ENCODE peak calls at places on chromosomes 6 and 20, in nine cellular contexts. I is H54, C is uterus, J is lower leg skin, F is adrenal gland, Q is spleen, A is IMR-90, Y is transverse colon, P is ovary. N is an unnamed sample.

GRCh38 chr20:50285376-50286173 is 94.9 kb downstream of the CEBPB start:
- DNase-seq in I (no peak), Y (no peak), Q (no peak), P (peak), A (peak), J (peak), F (peak), C (peak), N (no peak)

GRCh38 chr20:12028771-12029170 is 111.1 kb downstream of the BTBD3 start:
- DNase-seq in F (no peak), C (no peak), P (no peak), Y (no peak), Q (no peak), J (no peak), I (no peak), A (no peak), N (no peak)

GRCh38 chr6:34792605-34793500 is 970 bp downstream of the BLTP3A start:
- DNase-seq in Q (peak), F (peak), C (peak), Y (peak), A (peak), P (no peak), J (peak), I (peak), N (peak)

GRCh38 chr20:20079102-20079784 is 26.9 kb downstream of the CFAP61 start:
- DNase-seq in J (no peak), Q (no peak), C (no peak), Y (peak), P (no peak), I (no peak), A (no peak), F (no peak), N (no peak)

GRCh38 chr6:42155293-42155692 is 12.9 kb upstream of the C6orf132 start:
- DNase-seq in Y (no peak), J (no peak), Q (no peak), P (no peak), F (no peak), C (no peak), I (no peak), A (no peak), N (no peak)

GRCh38 chr6:53338304-53338703 is 10.4 kb downstream of the ELOVL5 start:
- DNase-seq in Y (no peak), J (no peak), F (no peak), Q (no peak), I (no peak), C (no peak), P (no peak), A (no peak), N (no peak)

GRCh38 chr20:20318318-20319161 is 49.4 kb upstream of the INSM1 start:
- DNase-seq in Q (no peak), J (peak), F (no peak), Y (no peak), I (no peak), A (no peak), C (no peak), P (no peak), N (no peak)

GRCh38 chr6:134564705-134565104 is 246.8 kb upstream of the SGK1 start:
- DNase-seq in J (no peak), Y (no peak), A (no peak), Q (no peak), F (no peak), C (no peak), I (no peak), P (no peak), N (no peak)

GRCh38 chr20:36284751-36285150 is 21.4 kb upstream of the DLGAP4 start:
- DNase-seq in C (no peak), Y (no peak), P (no peak), Q (no peak), F (no peak), A (no peak), J (peak), I (no peak), N (no peak)

GRCh38 chr6:21137708-21138358 is 455.7 kb upstream of the SOX4 start:
- DNase-seq in C (no peak), Y (no peak), I (no peak), Q (no peak), P (no peak), J (no peak), A (peak), F (no peak), N (no peak)

GRCh38 chr20:23226612-23227265 is 123.9 kb upstream of the NXT1 start:
- DNase-seq in F (no peak), Q (no peak), Y (no peak), J (peak), I (no peak), A (peak), P (no peak), C (no peak), N (peak)

GRCh38 chr20:6169251-6169650 is 46.4 kb upstream of the FERMT1 start:
- DNase-seq in P (no peak), C (no peak), I (no peak), A (peak), Y (no peak), J (no peak), F (peak), Q (no peak), N (peak)

GRCh38 chr6:3231213-3232016 is 4.0 kb upstream of the TUBB2B start:
- DNase-seq in J (peak), Y (peak), P (peak), A (peak), Q (no peak), F (peak), C (peak), I (peak), N (no peak)

GRCh38 chr6:52361945-52362442 is at the start of gene PAQR8:
- DNase-seq in Q (peak), J (peak), A (peak), F (peak), Y (peak), C (peak), P (peak), I (peak), N (peak)

GRCh38 chr20:25361287-25361683 is 29.4 kb downstream of the ABHD12 start:
- DNase-seq in Y (no peak), I (no peak), F (no peak), J (no peak), P (no peak), A (peak), Q (no peak), C (no peak), N (no peak)

GRCh38 chr6:143620461-143620860 is 57.3 kb upstream of the PHACTR2 start:
- DNase-seq in C (no peak), Q (no peak), I (no peak), P (no peak), J (no peak), F (no peak), A (peak), Y (no peak), N (no peak)

GRCh38 chr20:14069796-14070195 is 74.5 kb downstream of the MACROD2 start:
- DNase-seq in I (no peak), J (no peak), Q (no peak), F (no peak), Y (no peak), P (no peak), C (no peak), A (no peak), N (no peak)

GRCh38 chr6:132300323-132300949 is 100.8 kb downstream of the MOXD1 start:
- DNase-seq in F (peak), Q (no peak), I (peak), J (no peak), P (no peak), A (peak), Y (peak), C (no peak), N (peak)

GRCh38 chr6:158599635-158600034 is 39.7 kb downstream of the TMEM181 start:
- DNase-seq in Y (no peak), A (no peak), I (no peak), P (no peak), J (no peak), Q (no peak), C (no peak), F (no peak), N (no peak)

GRCh38 chr20:23629017-23629541 is 8.7 kb downstream of the CST3 start:
- DNase-seq in F (no peak), P (no peak), A (peak), I (peak), Y (peak), C (peak), J (no peak), Q (no peak), N (no peak)

GRCh38 chr20:36017034-36017951 is 48.9 kb downstream of the CNBD2 start:
- DNase-seq in P (peak), C (peak), Y (no peak), F (peak), I (peak), Q (peak), A (peak), J (no peak), N (no peak)

GRCh38 chr6:166540631-166541331 is 45.7 kb downstream of the RAMACL start:
- DNase-seq in C (no peak), Q (no peak), Y (peak), I (peak), A (peak), F (no peak), J (peak), P (no peak), N (no peak)

GRCh38 chr6:7145269-7146078 is 37.7 kb downstream of the RREB1 start:
- DNase-seq in P (no peak), I (no peak), A (no peak), J (no peak), C (no peak), F (no peak), Y (peak), Q (no peak), N (peak)

GRCh38 chr20:61424628-61425420 is 172.8 kb downstream of the CDH4 start:
- DNase-seq in F (no peak), C (no peak), J (no peak), A (no peak), Q (no peak), I (no peak), P (no peak), Y (no peak), N (no peak)

GRCh38 chr6:169035381-169036280 is 218.0 kb downstream of the THBS2 start:
- DNase-seq in Y (no peak), Q (no peak), A (peak), F (no peak), C (no peak), I (no peak), P (no peak), J (peak), N (no peak)

GRCh38 chr6:9044426-9044825 is 609.1 kb upstream of the SLC35B3 start:
- DNase-seq in A (no peak), P (no peak), I (no peak), J (no peak), F (no peak), Q (no peak), Y (no peak), C (no peak), N (no peak)

GRCh38 chr20:37382539-37383120 is 36.7 kb downstream of the SRC start:
- DNase-seq in A (no peak), C (no peak), Y (no peak), J (no peak), F (no peak), Q (peak), P (peak), I (no peak), N (peak)

GRCh38 chr20:34311118-34312023 is 8.2 kb upstream of the AHCY start:
- DNase-seq in Q (no peak), A (no peak), P (peak), F (no peak), Y (peak), J (no peak), C (no peak), I (no peak), N (no peak)

GRCh38 chr6:138229072-138229471 is 10.8 kb upstream of the PBOV1 start:
- DNase-seq in Y (no peak), F (no peak), P (no peak), C (no peak), A (no peak), Q (no peak), I (no peak), J (no peak), N (no peak)

GRCh38 chr6:157518399-157519250 is 137.6 kb downstream of the ZDHHC14 start:
- DNase-seq in F (no peak), P (peak), C (no peak), Y (no peak), I (no peak), J (peak), A (peak), Q (no peak), N (no peak)

GRCh38 chr6:158476389-158476788 is 83.5 kb upstream of the TMEM181 start:
- DNase-seq in P (no peak), F (no peak), J (no peak), A (no peak), C (no peak), I (no peak), Q (no peak), Y (no peak), N (no peak)

GRCh38 chr20:15942130-15942529 is 631.1 kb downstream of the KIF16B start:
- DNase-seq in F (no peak), P (no peak), J (no peak), Q (no peak), C (no peak), Y (no peak), I (no peak), A (no peak), N (no peak)

GRCh38 chr20:58048096-58048702 is 180.3 kb downstream of the ANKRD60 start:
- DNase-seq in Q (no peak), C (no peak), Y (no peak), A (peak), F (no peak), I (peak), J (peak), P (peak), N (no peak)

GRCh38 chr6:137878070-137878809 is 11.2 kb downstream of the TNFAIP3 start:
- DNase-seq in C (no peak), J (no peak), I (no peak), P (no peak), F (no peak), A (no peak), Q (no peak), Y (no peak), N (no peak)

GRCh38 chr6:151289399-151290007 is 49.7 kb downstream of the AKAP12 start:
- DNase-seq in C (no peak), Y (no peak), J (no peak), A (no peak), I (no peak), P (no peak), F (no peak), Q (no peak), N (no peak)

GRCh38 chr6:13814176-13814937 is at the start of gene MCUR1:
- DNase-seq in Q (peak), I (peak), C (peak), A (peak), J (peak), Y (peak), F (peak), P (peak), N (peak)
- TF ChIP-seq POLR2A in Q (peak), I (peak), C (peak), A (peak), J (peak), Y (peak), F (peak), P (peak), N (peak)

DNA sequence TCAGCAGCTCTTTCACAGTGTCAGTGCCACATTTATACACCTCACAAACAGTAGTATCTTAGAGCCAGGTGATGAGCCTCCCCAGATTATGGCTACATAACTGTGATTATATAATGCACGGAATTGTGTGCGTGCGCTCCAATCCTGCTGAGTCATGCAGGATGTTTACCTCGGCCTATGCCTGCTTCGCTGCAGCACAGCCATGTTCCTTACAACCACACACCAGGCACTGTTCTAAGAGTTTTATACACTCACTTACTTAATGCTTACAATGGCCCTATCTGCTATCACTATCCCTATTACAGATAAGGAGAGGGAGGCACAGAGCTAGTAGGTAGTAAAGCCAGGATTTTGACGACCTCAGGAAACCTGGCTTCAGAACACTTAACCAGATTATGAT is 7.3 kb downstream of the ZKSCAN3 start:
- DNase-seq in Y (no peak), Q (no peak), A (peak), P (no peak), C (no peak), I (no peak), J (no peak), F (no peak), N (peak)
- TF ChIP-seq POLR2A in Y (no peak), Q (no peak), A (no peak), P (no peak), C (no peak), I (no peak), J (no peak), F (no peak), N (no peak)

GRCh38 chr6:170140129-170140528 is 150.7 kb downstream of the DLL1 start:
- DNase-seq in A (no peak), Y (no peak), P (peak), J (peak), C (no peak), F (no peak), Q (peak), I (no peak), N (no peak)

GRCh38 chr6:170139531-170139930 is 151.3 kb downstream of the DLL1 start:
- DNase-seq in C (no peak), P (peak), Q (peak), I (no peak), J (peak), F (no peak), Y (no peak), A (no peak), N (no peak)

GRCh38 chr6:170144952-170145587 is 145.8 kb downstream of the DLL1 start:
- DNase-seq in J (peak), P (no peak), Y (no peak), I (no peak), C (no peak), A (no peak), F (no peak), Q (peak), N (no peak)

GRCh38 chr6:170143401-170144150 is 147.3 kb downstream of the DLL1 start:
- DNase-seq in P (peak), J (peak), Y (no peak), A (no peak), F (no peak), I (no peak), Q (peak), C (no peak), N (no peak)

GRCh38 chr6:170142559-170142958 is 148.3 kb downstream of the DLL1 start:
- DNase-seq in J (peak), Q (peak), F (no peak), I (no peak), Y (no peak), P (peak), C (no peak), A (no peak), N (no peak)
- TF ChIP-seq POLR2A in J (no peak), Q (no peak), F (no peak), I (no peak), Y (no peak), P (no peak), C (no peak), A (no peak), N (no peak)

DNA sequence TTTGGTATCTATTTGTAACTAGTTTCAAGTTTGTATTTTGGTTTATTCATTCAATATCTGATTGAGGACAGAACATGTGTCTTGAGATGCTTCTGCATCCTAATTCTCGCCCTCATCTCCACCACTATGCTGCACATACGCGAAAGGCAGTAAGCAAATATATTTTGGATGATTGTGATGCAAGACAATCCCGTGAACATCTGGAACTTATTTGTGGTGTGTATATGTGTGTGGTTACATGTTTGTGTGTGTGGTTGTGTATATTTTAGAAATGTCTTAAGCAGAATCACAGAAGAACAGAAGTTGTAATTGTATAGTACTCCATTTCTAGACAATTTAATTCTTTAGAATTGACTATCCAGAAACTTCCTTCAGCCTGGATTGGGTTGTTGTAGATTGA is 35.1 kb upstream of the RNF144B start:
- DNase-seq in Q (no peak), F (no peak), P (no peak), I (no peak), A (peak), J (no peak), C (no peak), Y (no peak), N (no peak)
- TF ChIP-seq POLR2A in Q (no peak), F (no peak), P (no peak), I (no peak), A (no peak), J (no peak), C (no peak), Y (no peak), N (no peak)

GRCh38 chr6:44147256-44147655 is 11.4 kb upstream of the CAPN11 start:
- DNase-seq in I (no peak), Y (no peak), Q (peak), J (no peak), C (no peak), F (no peak), A (no peak), P (no peak), N (no peak)

GRCh38 chr6:44149369-44150012 is 9.1 kb upstream of the CAPN11 start:
- DNase-seq in P (no peak), A (no peak), J (no peak), F (no peak), Q (no peak), Y (no peak), C (no peak), I (no peak), N (no peak)

GRCh38 chr6:44148306-44148705 is 10.3 kb upstream of the CAPN11 start:
- DNase-seq in Y (no peak), F (no peak), C (no peak), A (no peak), P (no peak), I (no peak), J (no peak), Q (no peak), N (no peak)

GRCh38 chr6:44145839-44146238 is 12.8 kb upstream of the CAPN11 start:
- DNase-seq in F (no peak), J (no peak), A (no peak), I (no peak), C (no peak), Y (no peak), Q (peak), P (no peak), N (no peak)

DNA sequence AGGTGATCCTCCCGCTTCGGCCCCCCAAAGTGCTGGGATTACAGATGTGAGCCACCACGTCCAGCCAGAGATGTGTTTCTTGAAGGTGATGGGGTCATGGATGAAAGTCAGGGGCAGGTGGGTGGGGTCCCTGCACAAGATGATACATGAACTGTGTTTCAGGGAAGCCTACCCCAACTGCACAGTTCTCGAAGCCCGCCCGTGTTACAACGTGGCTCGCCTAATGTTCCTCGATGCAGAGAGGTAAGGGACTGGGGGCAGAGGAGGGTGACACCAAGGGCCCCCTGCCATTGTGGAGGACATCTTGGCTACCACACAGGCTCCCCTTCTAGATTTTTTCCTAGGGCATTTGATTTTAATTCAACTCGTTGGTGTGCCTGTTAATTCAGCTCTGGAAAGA is 11.9 kb upstream of the CAPN11 start:
- DNase-seq in A (no peak), P (no peak), Q (peak), Y (no peak), C (no peak), I (no peak), J (no peak), F (no peak), N (no peak)
- TF ChIP-seq POLR2A in A (no peak), P (no peak), Q (no peak), Y (no peak), C (no peak), I (no peak), J (no peak), F (no peak), N (no peak)

GRCh38 chr6:31968791-31969711 is 2.9 kb downstream of the DXO start:
- DNase-seq in A (no peak), I (no peak), C (no peak), F (peak), J (no peak), P (no peak), Q (peak), Y (no peak), N (no peak)

GRCh38 chr6:31968326-31968725 is 3.6 kb downstream of the DXO start:
- DNase-seq in F (no peak), P (no peak), I (no peak), A (no peak), Q (peak), Y (no peak), C (no peak), J (no peak), N (no peak)

GRCh38 chr6:31970604-31971271 is 1.2 kb downstream of the DXO start:
- DNase-seq in I (no peak), C (no peak), P (no peak), Y (peak), F (peak), A (no peak), Q (peak), J (no peak), N (no peak)

GRCh38 chr6:31971279-31971992 is 502 bp downstream of the DXO start:
- DNase-seq in I (no peak), Y (no peak), Q (peak), J (peak), A (no peak), P (no peak), C (no peak), F (peak), N (no peak)

GRCh38 chr6:31969712-31970603 is 2.0 kb downstream of the DXO start:
- DNase-seq in P (no peak), C (no peak), Q (peak), I (no peak), Y (no peak), F (no peak), A (peak), J (no peak), N (peak)
- TF ChIP-seq POLR2A in P (no peak), C (no peak), Q (no peak), I (no peak), Y (no peak), F (no peak), A (no peak), J (no peak), N (no peak)

GRCh38 chr6:109308018-109308492 is 74.2 kb downstream of the CD164 start:
- DNase-seq in C (no peak), J (peak), F (peak), Q (no peak), A (peak), Y (peak), I (peak), P (no peak), N (peak)
- TF ChIP-seq POLR2A in C (no peak), J (no peak), F (no peak), Q (no peak), A (no peak), Y (no peak), I (no peak), P (no peak), N (peak)

N was measured in erythroblast.